ENCODE peak calls at places on chromosomes 7 and 10, in seven cellular contexts. K, X, B, G, T, O and D are unnamed samples.

GRCh38 chr10:87753995-87754866 is 63.8 kb downstream of the ATAD1 start:
- DNase-seq in G (no peak), X (no peak), O (no peak), T (no peak), K (no peak), B (no peak), D (no peak)

GRCh38 chr10:110392860-110393732 is 88.4 kb upstream of the SMNDC1 start:
- DNase-seq in K (no peak), X (peak), G (no peak), O (peak), T (peak), B (peak), D (peak)

GRCh38 chr7:151249034-151249731 is 689 bp upstream of the SMARCD3 start:
- DNase-seq in B (peak), T (peak), G (no peak), O (peak), X (peak), K (no peak), D (peak)

GRCh38 chr10:60048146-60048545 is 141.8 kb upstream of the CCDC6 start:
- DNase-seq in K (peak), B (no peak), O (no peak), T (peak), X (peak), G (peak), D (peak)

GRCh38 chr7:12896316-12896715 is 208.9 kb downstream of the ARL4A start:
- DNase-seq in O (no peak), X (no peak), B (no peak), K (no peak), T (no peak), G (no peak), D (no peak)

GRCh38 chr7:115102738-115103137 is 180.8 kb downstream of the MDFIC start:
- DNase-seq in G (no peak), B (no peak), K (no peak), T (no peak), O (no peak), X (no peak), D (no peak)

GRCh38 chr7:1781369-1781768 is 111.3 kb downstream of the ELFN1 start:
- DNase-seq in K (no peak), T (no peak), G (no peak), B (no peak), X (no peak), O (no peak), D (no peak)

GRCh38 chr7:41193738-41194287 is 509.1 kb downstream of the INHBA start:
- DNase-seq in G (no peak), X (no peak), K (no peak), O (no peak), B (no peak), T (no peak), D (no peak)

GRCh38 chr7:19024261-19024660 is 93.2 kb downstream of the TWIST1 start:
- DNase-seq in K (no peak), O (no peak), B (no peak), X (peak), G (no peak), T (peak), D (no peak)

GRCh38 chr10:6580279-6581029 is 378 bp upstream of the PRKCQ start:
- DNase-seq in O (peak), K (peak), X (peak), T (peak), G (peak), B (peak), D (peak)

GRCh38 chr7:47317537-47317936 is 264.4 kb downstream of the TNS3 start:
- DNase-seq in B (no peak), X (no peak), K (no peak), T (no peak), G (no peak), O (no peak), D (no peak)

GRCh38 chr7:36653011-36653670 is 71.2 kb downstream of the AOAH start:
- DNase-seq in B (no peak), G (no peak), O (no peak), K (no peak), T (no peak), X (no peak), D (peak)